ENCODE peak calls at places on chromosome 10, in six cellular contexts. One of them, this sample, is unnamed.

GRCh38 chr10:132670546-132670945 is 115.4 kb downstream of the NKX6-2 start:
- DNase-seq in WERI-Rb-1: no peak
- DNase-seq in coronary artery: no peak
- DNase-seq in IMR-90: no peak
- DNase-seq in stomach: no peak
- DNase-seq in type B pancreatic cell: peak; percentile 58
- DNase-seq in this sample: peak; percentile 51

GRCh38 chr10:4586756-4587155 is 239.3 kb upstream of the AKR1E2 start:
- DNase-seq in WERI-Rb-1: no peak
- DNase-seq in coronary artery: no peak
- DNase-seq in IMR-90: peak; percentile 9
- DNase-seq in stomach: no peak
- DNase-seq in type B pancreatic cell: no peak
- DNase-seq in this sample: no peak

GRCh38 chr10:1316806-1317131 is 260.6 kb downstream of the WDR37 start:
- DNase-seq in WERI-Rb-1: no peak
- DNase-seq in coronary artery: no peak
- DNase-seq in IMR-90: no peak
- DNase-seq in stomach: no peak
- DNase-seq in type B pancreatic cell: no peak
- DNase-seq in this sample: no peak

GRCh38 chr10:129096340-129096984 is 370.6 kb upstream of the MGMT start:
- DNase-seq in WERI-Rb-1: no peak
- DNase-seq in coronary artery: no peak
- DNase-seq in IMR-90: peak; percentile 80
- DNase-seq in stomach: no peak
- DNase-seq in type B pancreatic cell: no peak
- DNase-seq in this sample: no peak

GRCh38 chr10:64115913-64116643 is 594.9 kb downstream of the REEP3 start:
- DNase-seq in WERI-Rb-1: peak; percentile 62
- DNase-seq in coronary artery: no peak
- DNase-seq in IMR-90: no peak
- DNase-seq in stomach: no peak
- DNase-seq in type B pancreatic cell: no peak
- DNase-seq in this sample: no peak

GRCh38 chr10:119025336-119025735 is 4.2 kb upstream of the NANOS1 start:
- DNase-seq in WERI-Rb-1: no peak
- DNase-seq in coronary artery: peak; percentile 83
- DNase-seq in IMR-90: peak; percentile 64
- DNase-seq in stomach: peak; percentile 89
- DNase-seq in type B pancreatic cell: peak; percentile 66
- DNase-seq in this sample: peak; percentile 88

GRCh38 chr10:32349199-32349585 is 2.2 kb upstream of the EPC1 start:
- DNase-seq in WERI-Rb-1: no peak
- DNase-seq in coronary artery: no peak
- DNase-seq in IMR-90: no peak
- DNase-seq in stomach: no peak
- DNase-seq in type B pancreatic cell: no peak
- DNase-seq in this sample: no peak

GRCh38 chr10:132306951-132307751 is 599 bp downstream of the STK32C start:
- DNase-seq in WERI-Rb-1: peak; percentile 84
- DNase-seq in coronary artery: peak; percentile 74
- DNase-seq in IMR-90: no peak
- DNase-seq in stomach: peak; percentile 71
- DNase-seq in type B pancreatic cell: no peak
- DNase-seq in this sample: no peak

GRCh38 chr10:31129261-31129660 is 97.6 kb upstream of the ZNF438 start:
- DNase-seq in WERI-Rb-1: no peak
- DNase-seq in coronary artery: peak; percentile 84
- DNase-seq in IMR-90: peak; percentile 96
- DNase-seq in stomach: no peak
- DNase-seq in type B pancreatic cell: no peak
- DNase-seq in this sample: no peak

GRCh38 chr10:73855413-73855812 is 18.9 kb downstream of the CAMK2G start:
- DNase-seq in WERI-Rb-1: peak; percentile 55
- DNase-seq in coronary artery: no peak
- DNase-seq in IMR-90: no peak
- DNase-seq in stomach: no peak
- DNase-seq in type B pancreatic cell: no peak
- DNase-seq in this sample: no peak

GRCh38 chr10:1532636-1533035 is 204.7 kb downstream of the ADARB2 start:
- DNase-seq in WERI-Rb-1: no peak
- DNase-seq in coronary artery: no peak
- DNase-seq in IMR-90: no peak
- DNase-seq in stomach: no peak
- DNase-seq in type B pancreatic cell: no peak
- DNase-seq in this sample: no peak

GRCh38 chr10:48478980-48479811 is 125.7 kb downstream of the ARHGAP22 start:
- DNase-seq in WERI-Rb-1: no peak
- DNase-seq in coronary artery: no peak
- DNase-seq in IMR-90: no peak
- DNase-seq in stomach: peak; percentile 18
- DNase-seq in type B pancreatic cell: peak; percentile 62
- DNase-seq in this sample: peak; percentile 82

GRCh38 chr10:69919250-69919649 is 117.5 kb downstream of the COL13A1 start:
- DNase-seq in WERI-Rb-1: no peak
- DNase-seq in coronary artery: no peak
- DNase-seq in IMR-90: no peak
- DNase-seq in stomach: no peak
- DNase-seq in type B pancreatic cell: no peak
- DNase-seq in this sample: no peak

GRCh38 chr10:78231930-78232329 is 198.3 kb downstream of the RPS24 start:
- DNase-seq in WERI-Rb-1: no peak
- DNase-seq in coronary artery: no peak
- DNase-seq in IMR-90: no peak
- DNase-seq in stomach: no peak
- DNase-seq in type B pancreatic cell: no peak
- DNase-seq in this sample: no peak

GRCh38 chr10:111360260-111360925 is 283.6 kb downstream of the ADRA2A start:
- DNase-seq in WERI-Rb-1: peak; percentile 78
- DNase-seq in coronary artery: no peak
- DNase-seq in IMR-90: no peak
- DNase-seq in stomach: peak; percentile 51
- DNase-seq in type B pancreatic cell: no peak
- DNase-seq in this sample: no peak

GRCh38 chr10:99976886-99977391 is 32.8 kb downstream of the DNMBP start:
- DNase-seq in WERI-Rb-1: no peak
- DNase-seq in coronary artery: no peak
- DNase-seq in IMR-90: peak; percentile 92
- DNase-seq in stomach: no peak
- DNase-seq in type B pancreatic cell: no peak
- DNase-seq in this sample: no peak

GRCh38 chr10:77231884-77232283 is 405.7 kb downstream of the KCNMA1 start:
- DNase-seq in WERI-Rb-1: no peak
- DNase-seq in coronary artery: no peak
- DNase-seq in IMR-90: no peak
- DNase-seq in stomach: no peak
- DNase-seq in type B pancreatic cell: no peak
- DNase-seq in this sample: no peak

GRCh38 chr10:71748671-71749191 is 24.6 kb downstream of the VSIR start:
- DNase-seq in WERI-Rb-1: no peak
- DNase-seq in coronary artery: no peak
- DNase-seq in IMR-90: no peak
- DNase-seq in stomach: peak; percentile 62
- DNase-seq in type B pancreatic cell: no peak
- DNase-seq in this sample: no peak

GRCh38 chr10:84683980-84684740 is 355.8 kb downstream of the CCSER2 start:
- DNase-seq in WERI-Rb-1: no peak
- DNase-seq in coronary artery: peak; percentile 38
- DNase-seq in IMR-90: no peak
- DNase-seq in stomach: no peak
- DNase-seq in type B pancreatic cell: peak; percentile 18
- DNase-seq in this sample: no peak

GRCh38 chr10:29948971-29949370 is 110.4 kb downstream of the JCAD start:
- DNase-seq in WERI-Rb-1: no peak
- DNase-seq in coronary artery: no peak
- DNase-seq in IMR-90: no peak
- DNase-seq in stomach: no peak
- DNase-seq in type B pancreatic cell: no peak
- DNase-seq in this sample: no peak

GRCh38 chr10:63515002-63515763 is 6.0 kb upstream of the REEP3 start:
- DNase-seq in WERI-Rb-1: no peak
- DNase-seq in coronary artery: no peak
- DNase-seq in IMR-90: peak; percentile 33
- DNase-seq in stomach: no peak
- DNase-seq in type B pancreatic cell: no peak
- DNase-seq in this sample: no peak

GRCh38 chr10:117226813-117227451 is 14.0 kb upstream of the SLC18A2 start:
- DNase-seq in WERI-Rb-1: peak; percentile 47
- DNase-seq in coronary artery: no peak
- DNase-seq in IMR-90: no peak
- DNase-seq in stomach: peak; percentile 42
- DNase-seq in type B pancreatic cell: no peak
- DNase-seq in this sample: no peak
- TF ChIP-seq CTCF in WERI-Rb-1: peak; percentile 74
- TF ChIP-seq CTCF in coronary artery: no peak
- TF ChIP-seq CTCF in IMR-90: peak; percentile 43
- TF ChIP-seq CTCF in stomach: no peak
- TF ChIP-seq CTCF in type B pancreatic cell: peak; percentile 56
- TF ChIP-seq CTCF in this sample: peak; percentile 34

GRCh38 chr10:113301342-113301984 is 251.4 kb upstream of the HABP2 start:
- DNase-seq in WERI-Rb-1: peak; percentile 50
- DNase-seq in coronary artery: no peak
- DNase-seq in IMR-90: no peak
- DNase-seq in stomach: no peak
- DNase-seq in type B pancreatic cell: no peak
- DNase-seq in this sample: no peak
- TF ChIP-seq CTCF in WERI-Rb-1: peak; percentile 47
- TF ChIP-seq CTCF in coronary artery: no peak
- TF ChIP-seq CTCF in IMR-90: no peak
- TF ChIP-seq CTCF in stomach: no peak
- TF ChIP-seq CTCF in type B pancreatic cell: peak; percentile 15
- TF ChIP-seq CTCF in this sample: no peak

GRCh38 chr10:115417585-115418265 is 324.6 kb downstream of the ATRNL1 start:
- DNase-seq in WERI-Rb-1: peak; percentile 64
- DNase-seq in coronary artery: no peak
- DNase-seq in IMR-90: peak; percentile 37
- DNase-seq in stomach: no peak
- DNase-seq in type B pancreatic cell: no peak
- DNase-seq in this sample: no peak
- TF ChIP-seq CTCF in WERI-Rb-1: peak; percentile 88
- TF ChIP-seq CTCF in coronary artery: no peak
- TF ChIP-seq CTCF in IMR-90: peak; percentile 55
- TF ChIP-seq CTCF in stomach: no peak
- TF ChIP-seq CTCF in type B pancreatic cell: peak; percentile 68
- TF ChIP-seq CTCF in this sample: peak; percentile 86

GRCh38 chr10:21011433-21012018 is 114.4 kb upstream of the NEBL start:
- DNase-seq in WERI-Rb-1: no peak
- DNase-seq in coronary artery: no peak
- DNase-seq in IMR-90: no peak
- DNase-seq in stomach: no peak
- DNase-seq in type B pancreatic cell: no peak
- DNase-seq in this sample: no peak

GRCh38 chr10:21014141-21014540 is 117.0 kb upstream of the NEBL start:
- DNase-seq in WERI-Rb-1: no peak
- DNase-seq in coronary artery: no peak
- DNase-seq in IMR-90: no peak
- DNase-seq in stomach: no peak
- DNase-seq in type B pancreatic cell: no peak
- DNase-seq in this sample: no peak

GRCh38 chr10:21020545-21020944 is 123.4 kb upstream of the NEBL start:
- DNase-seq in WERI-Rb-1: peak; percentile 61
- DNase-seq in coronary artery: no peak
- DNase-seq in IMR-90: no peak
- DNase-seq in stomach: peak; percentile 32
- DNase-seq in type B pancreatic cell: no peak
- DNase-seq in this sample: no peak

GRCh38 chr10:21010615-21011014 is 113.5 kb upstream of the NEBL start:
- DNase-seq in WERI-Rb-1: no peak
- DNase-seq in coronary artery: no peak
- DNase-seq in IMR-90: no peak
- DNase-seq in stomach: no peak
- DNase-seq in type B pancreatic cell: no peak
- DNase-seq in this sample: no peak

DNA sequence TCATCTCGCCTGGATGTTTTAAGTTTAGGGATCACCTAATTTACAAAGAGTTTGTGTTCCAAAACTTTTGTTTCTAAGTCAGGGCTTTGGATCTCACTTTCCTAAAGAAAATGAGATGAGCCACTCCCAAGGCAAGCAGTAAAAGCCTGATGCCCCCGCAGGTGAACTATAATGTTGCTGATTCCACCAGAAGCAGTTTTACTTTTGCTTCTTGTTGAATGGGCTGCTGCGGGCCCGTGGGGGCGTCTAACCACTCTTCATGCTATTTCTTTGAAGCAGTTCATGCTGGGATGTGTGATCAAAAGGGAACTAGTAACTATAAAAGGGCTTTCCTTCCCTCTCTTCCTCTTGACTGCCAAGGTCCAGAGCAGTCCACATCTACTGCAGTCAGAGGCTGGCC is 118.7 kb upstream of the NEBL start:
- DNase-seq in WERI-Rb-1: no peak
- DNase-seq in coronary artery: no peak
- DNase-seq in IMR-90: no peak
- DNase-seq in stomach: no peak
- DNase-seq in type B pancreatic cell: no peak
- DNase-seq in this sample: no peak
- TF ChIP-seq CTCF in WERI-Rb-1: no peak
- TF ChIP-seq CTCF in coronary artery: no peak
- TF ChIP-seq CTCF in IMR-90: no peak
- TF ChIP-seq CTCF in stomach: no peak
- TF ChIP-seq CTCF in type B pancreatic cell: no peak
- TF ChIP-seq CTCF in this sample: no peak

GRCh38 chr10:86085686-86086085 is 280.9 kb downstream of the GRID1 start:
- DNase-seq in WERI-Rb-1: no peak
- DNase-seq in coronary artery: peak; percentile 65
- DNase-seq in IMR-90: no peak
- DNase-seq in stomach: peak; percentile 7
- DNase-seq in type B pancreatic cell: peak; percentile 31
- DNase-seq in this sample: peak; percentile 53

GRCh38 chr10:86091216-86091615 is 275.4 kb downstream of the GRID1 start:
- DNase-seq in WERI-Rb-1: peak; percentile 65
- DNase-seq in coronary artery: no peak
- DNase-seq in IMR-90: no peak
- DNase-seq in stomach: no peak
- DNase-seq in type B pancreatic cell: no peak
- DNase-seq in this sample: peak; percentile 66

GRCh38 chr10:86086418-86086817 is 280.2 kb downstream of the GRID1 start:
- DNase-seq in WERI-Rb-1: no peak
- DNase-seq in coronary artery: peak; percentile 46
- DNase-seq in IMR-90: no peak
- DNase-seq in stomach: peak; percentile 13
- DNase-seq in type B pancreatic cell: peak; percentile 20
- DNase-seq in this sample: peak; percentile 59

GRCh38 chr10:86087716-86088115 is 278.9 kb downstream of the GRID1 start:
- DNase-seq in WERI-Rb-1: no peak
- DNase-seq in coronary artery: no peak
- DNase-seq in IMR-90: no peak
- DNase-seq in stomach: peak; percentile 16
- DNase-seq in type B pancreatic cell: no peak
- DNase-seq in this sample: peak; percentile 57

GRCh38 chr10:86090807-86091206 is 275.8 kb downstream of the GRID1 start:
- DNase-seq in WERI-Rb-1: no peak
- DNase-seq in coronary artery: no peak
- DNase-seq in IMR-90: no peak
- DNase-seq in stomach: no peak
- DNase-seq in type B pancreatic cell: no peak
- DNase-seq in this sample: peak; percentile 53
- TF ChIP-seq CTCF in WERI-Rb-1: no peak
- TF ChIP-seq CTCF in coronary artery: no peak
- TF ChIP-seq CTCF in IMR-90: no peak
- TF ChIP-seq CTCF in stomach: no peak
- TF ChIP-seq CTCF in type B pancreatic cell: no peak
- TF ChIP-seq CTCF in this sample: no peak

GRCh38 chr10:91552706-91553105 is 80.2 kb downstream of the PPP1R3C start:
- DNase-seq in WERI-Rb-1: peak; percentile 22
- DNase-seq in coronary artery: no peak
- DNase-seq in IMR-90: peak; percentile 18
- DNase-seq in stomach: peak; percentile 53
- DNase-seq in type B pancreatic cell: no peak
- DNase-seq in this sample: peak; percentile 49
- TF ChIP-seq CTCF in WERI-Rb-1: peak; percentile 65
- TF ChIP-seq CTCF in coronary artery: peak; percentile 26
- TF ChIP-seq CTCF in IMR-90: peak; percentile 46
- TF ChIP-seq CTCF in stomach: no peak
- TF ChIP-seq CTCF in type B pancreatic cell: peak; percentile 33
- TF ChIP-seq CTCF in this sample: peak; percentile 56

This sample was measured in osteocyte.